ENCODE peak calls at places on chromosomes 5 and 9, in six cellular contexts. One of them, this sample, is unnamed.

GRCh38 chr9:1977026-1977425 is 38.1 kb upstream of the SMARCA2 start:
- DNase-seq in astrocyte of the hippocampus: no peak
- DNase-seq in upper lobe of left lung: no peak
- DNase-seq in GM04504: no peak
- DNase-seq in sciatic nerve: no peak
- DNase-seq in stimulated activated CD4-positive, alpha-beta T cell treated with anti-CD3 and anti-CD28 coated beads, Interleukin-1b, Interleukin-23, amount 100 ng/mL, for 1 hour: no peak
- DNase-seq in this sample: no peak

GRCh38 chr5:154603011-154603410 is 125.0 kb upstream of the HAND1 start:
- DNase-seq in upper lobe of left lung: no peak
- DNase-seq in stimulated activated CD4-positive, alpha-beta T cell treated with anti-CD3 and anti-CD28 coated beads, Interleukin-1b, Interleukin-23, amount 100 ng/mL, for 1 hour: no peak
- DNase-seq in astrocyte of the hippocampus: no peak
- DNase-seq in sciatic nerve: no peak
- DNase-seq in GM04504: no peak
- DNase-seq in this sample: no peak

GRCh38 chr5:43073597-43074546 is 33.8 kb upstream of the ANXA2R start:
- DNase-seq in sciatic nerve: no peak
- DNase-seq in GM04504: no peak
- DNase-seq in astrocyte of the hippocampus: peak; percentile 25
- DNase-seq in upper lobe of left lung: no peak
- DNase-seq in stimulated activated CD4-positive, alpha-beta T cell treated with anti-CD3 and anti-CD28 coated beads, Interleukin-1b, Interleukin-23, amount 100 ng/mL, for 1 hour: no peak
- DNase-seq in this sample: peak; percentile 34

GRCh38 chr9:3740690-3741419 is 215.1 kb upstream of the RFX3 start:
- DNase-seq in sciatic nerve: no peak
- DNase-seq in stimulated activated CD4-positive, alpha-beta T cell treated with anti-CD3 and anti-CD28 coated beads, Interleukin-1b, Interleukin-23, amount 100 ng/mL, for 1 hour: no peak
- DNase-seq in GM04504: peak; percentile 18
- DNase-seq in astrocyte of the hippocampus: peak; percentile 64
- DNase-seq in upper lobe of left lung: no peak
- DNase-seq in this sample: no peak

GRCh38 chr5:148957591-148958202 is 105.2 kb downstream of the SH3TC2 start:
- DNase-seq in upper lobe of left lung: no peak
- DNase-seq in sciatic nerve: no peak
- DNase-seq in astrocyte of the hippocampus: peak; percentile 69
- DNase-seq in GM04504: no peak
- DNase-seq in stimulated activated CD4-positive, alpha-beta T cell treated with anti-CD3 and anti-CD28 coated beads, Interleukin-1b, Interleukin-23, amount 100 ng/mL, for 1 hour: no peak
- DNase-seq in this sample: peak; percentile 23

GRCh38 chr9:103755986-103756385 is 338.1 kb upstream of the SMC2 start:
- DNase-seq in sciatic nerve: no peak
- DNase-seq in stimulated activated CD4-positive, alpha-beta T cell treated with anti-CD3 and anti-CD28 coated beads, Interleukin-1b, Interleukin-23, amount 100 ng/mL, for 1 hour: no peak
- DNase-seq in upper lobe of left lung: no peak
- DNase-seq in GM04504: no peak
- DNase-seq in astrocyte of the hippocampus: peak; percentile 8
- DNase-seq in this sample: no peak

GRCh38 chr5:30347858-30348257 is 845.6 kb upstream of the CDH6 start:
- DNase-seq in stimulated activated CD4-positive, alpha-beta T cell treated with anti-CD3 and anti-CD28 coated beads, Interleukin-1b, Interleukin-23, amount 100 ng/mL, for 1 hour: no peak
- DNase-seq in GM04504: no peak
- DNase-seq in sciatic nerve: no peak
- DNase-seq in upper lobe of left lung: no peak
- DNase-seq in astrocyte of the hippocampus: no peak
- DNase-seq in this sample: no peak

GRCh38 chr9:76687861-76688374 is 76.3 kb upstream of the PCA3 start:
- DNase-seq in sciatic nerve: no peak
- DNase-seq in astrocyte of the hippocampus: peak; percentile 84
- DNase-seq in upper lobe of left lung: no peak
- DNase-seq in stimulated activated CD4-positive, alpha-beta T cell treated with anti-CD3 and anti-CD28 coated beads, Interleukin-1b, Interleukin-23, amount 100 ng/mL, for 1 hour: no peak
- DNase-seq in GM04504: peak; percentile 51
- DNase-seq in this sample: no peak

GRCh38 chr5:170749911-170750431 is 33.6 kb upstream of the GABRP start:
- DNase-seq in astrocyte of the hippocampus: no peak
- DNase-seq in upper lobe of left lung: no peak
- DNase-seq in stimulated activated CD4-positive, alpha-beta T cell treated with anti-CD3 and anti-CD28 coated beads, Interleukin-1b, Interleukin-23, amount 100 ng/mL, for 1 hour: no peak
- DNase-seq in sciatic nerve: no peak
- DNase-seq in GM04504: no peak
- DNase-seq in this sample: no peak

GRCh38 chr5:104267282-104268015 is 704.9 kb upstream of the NUDT12 start:
- DNase-seq in stimulated activated CD4-positive, alpha-beta T cell treated with anti-CD3 and anti-CD28 coated beads, Interleukin-1b, Interleukin-23, amount 100 ng/mL, for 1 hour: no peak
- DNase-seq in GM04504: no peak
- DNase-seq in upper lobe of left lung: no peak
- DNase-seq in astrocyte of the hippocampus: no peak
- DNase-seq in sciatic nerve: no peak
- DNase-seq in this sample: no peak

GRCh38 chr5:58849151-58849550 is 266.3 kb downstream of the RAB3C start:
- DNase-seq in sciatic nerve: no peak
- DNase-seq in upper lobe of left lung: no peak
- DNase-seq in GM04504: no peak
- DNase-seq in astrocyte of the hippocampus: no peak
- DNase-seq in stimulated activated CD4-positive, alpha-beta T cell treated with anti-CD3 and anti-CD28 coated beads, Interleukin-1b, Interleukin-23, amount 100 ng/mL, for 1 hour: no peak
- DNase-seq in this sample: no peak

GRCh38 chr5:10499066-10499465 is 57.4 kb downstream of the ROPN1L start:
- DNase-seq in GM04504: no peak
- DNase-seq in upper lobe of left lung: no peak
- DNase-seq in sciatic nerve: no peak
- DNase-seq in stimulated activated CD4-positive, alpha-beta T cell treated with anti-CD3 and anti-CD28 coated beads, Interleukin-1b, Interleukin-23, amount 100 ng/mL, for 1 hour: no peak
- DNase-seq in astrocyte of the hippocampus: no peak
- DNase-seq in this sample: no peak

GRCh38 chr5:127826011-127826410 is 122.8 kb downstream of the CCDC192 start:
- DNase-seq in astrocyte of the hippocampus: peak; percentile 64
- DNase-seq in sciatic nerve: no peak
- DNase-seq in stimulated activated CD4-positive, alpha-beta T cell treated with anti-CD3 and anti-CD28 coated beads, Interleukin-1b, Interleukin-23, amount 100 ng/mL, for 1 hour: no peak
- DNase-seq in upper lobe of left lung: no peak
- DNase-seq in GM04504: no peak
- DNase-seq in this sample: no peak

GRCh38 chr5:60010328-60010727 is 116.8 kb upstream of the PDE4D start:
- DNase-seq in sciatic nerve: no peak
- DNase-seq in upper lobe of left lung: no peak
- DNase-seq in GM04504: no peak
- DNase-seq in stimulated activated CD4-positive, alpha-beta T cell treated with anti-CD3 and anti-CD28 coated beads, Interleukin-1b, Interleukin-23, amount 100 ng/mL, for 1 hour: no peak
- DNase-seq in astrocyte of the hippocampus: no peak
- DNase-seq in this sample: no peak

GRCh38 chr9:96117398-96118060 is 184.4 kb downstream of the HSD17B3 start:
- DNase-seq in astrocyte of the hippocampus: no peak
- DNase-seq in sciatic nerve: no peak
- DNase-seq in upper lobe of left lung: no peak
- DNase-seq in GM04504: no peak
- DNase-seq in stimulated activated CD4-positive, alpha-beta T cell treated with anti-CD3 and anti-CD28 coated beads, Interleukin-1b, Interleukin-23, amount 100 ng/mL, for 1 hour: no peak
- DNase-seq in this sample: no peak

GRCh38 chr5:114221807-114222206 is 140.1 kb upstream of the KCNN2 start:
- DNase-seq in astrocyte of the hippocampus: no peak
- DNase-seq in sciatic nerve: no peak
- DNase-seq in GM04504: no peak
- DNase-seq in upper lobe of left lung: no peak
- DNase-seq in stimulated activated CD4-positive, alpha-beta T cell treated with anti-CD3 and anti-CD28 coated beads, Interleukin-1b, Interleukin-23, amount 100 ng/mL, for 1 hour: no peak
- DNase-seq in this sample: no peak

GRCh38 chr9:4266602-4267001 is 33.3 kb downstream of the GLIS3 start:
- DNase-seq in upper lobe of left lung: no peak
- DNase-seq in GM04504: no peak
- DNase-seq in stimulated activated CD4-positive, alpha-beta T cell treated with anti-CD3 and anti-CD28 coated beads, Interleukin-1b, Interleukin-23, amount 100 ng/mL, for 1 hour: no peak
- DNase-seq in sciatic nerve: no peak
- DNase-seq in astrocyte of the hippocampus: no peak
- DNase-seq in this sample: no peak

GRCh38 chr9:109026306-109026705 is 13.0 kb upstream of the CTNNAL1 start:
- DNase-seq in astrocyte of the hippocampus: no peak
- DNase-seq in stimulated activated CD4-positive, alpha-beta T cell treated with anti-CD3 and anti-CD28 coated beads, Interleukin-1b, Interleukin-23, amount 100 ng/mL, for 1 hour: no peak
- DNase-seq in sciatic nerve: no peak
- DNase-seq in upper lobe of left lung: no peak
- DNase-seq in GM04504: no peak
- DNase-seq in this sample: no peak

GRCh38 chr5:154365823-154366222 is 80.0 kb upstream of the SAP30L start:
- DNase-seq in stimulated activated CD4-positive, alpha-beta T cell treated with anti-CD3 and anti-CD28 coated beads, Interleukin-1b, Interleukin-23, amount 100 ng/mL, for 1 hour: no peak
- DNase-seq in astrocyte of the hippocampus: no peak
- DNase-seq in sciatic nerve: no peak
- DNase-seq in GM04504: no peak
- DNase-seq in upper lobe of left lung: no peak
- DNase-seq in this sample: no peak

GRCh38 chr5:78651468-78651867 is 2.9 kb upstream of the LHFPL2 start:
- DNase-seq in GM04504: no peak
- DNase-seq in astrocyte of the hippocampus: no peak
- DNase-seq in stimulated activated CD4-positive, alpha-beta T cell treated with anti-CD3 and anti-CD28 coated beads, Interleukin-1b, Interleukin-23, amount 100 ng/mL, for 1 hour: no peak
- DNase-seq in upper lobe of left lung: no peak
- DNase-seq in sciatic nerve: no peak
- DNase-seq in this sample: no peak

GRCh38 chr9:129321511-129322021 is 143.5 kb upstream of the IER5L start:
- DNase-seq in sciatic nerve: peak; percentile 63
- DNase-seq in upper lobe of left lung: no peak
- DNase-seq in GM04504: no peak
- DNase-seq in astrocyte of the hippocampus: no peak
- DNase-seq in stimulated activated CD4-positive, alpha-beta T cell treated with anti-CD3 and anti-CD28 coated beads, Interleukin-1b, Interleukin-23, amount 100 ng/mL, for 1 hour: no peak
- DNase-seq in this sample: no peak

This sample was measured in GM12891.